ENCODE peak calls at places on chromosome 1, in seven cellular contexts. One of them, this sample, is unnamed.

GRCh38 chr1:206480211-206480610 is 9.9 kb downstream of the IKBKE start:
- DNase-seq in mammary epithelial cell: no peak
- DNase-seq in tibial artery: no peak
- DNase-seq in heart right ventricle: no peak
- DNase-seq in vagina: no peak
- DNase-seq in Karpas-422: no peak
- DNase-seq in left ventricle myocardium inferior: no peak
- DNase-seq in this sample: no peak

GRCh38 chr1:21673277-21673780 is 4.2 kb upstream of the RAP1GAP start:
- DNase-seq in mammary epithelial cell: no peak
- DNase-seq in tibial artery: peak; percentile 67
- DNase-seq in heart right ventricle: peak; percentile 82
- DNase-seq in vagina: no peak
- DNase-seq in Karpas-422: no peak
- DNase-seq in left ventricle myocardium inferior: peak; percentile 79
- DNase-seq in this sample: peak; percentile 80

GRCh38 chr1:40633563-40634376 is 31.7 kb downstream of the RIMS3 start:
- DNase-seq in mammary epithelial cell: no peak
- DNase-seq in tibial artery: peak; percentile 31
- DNase-seq in heart right ventricle: peak; percentile 34
- DNase-seq in vagina: no peak
- DNase-seq in Karpas-422: peak; percentile 47
- DNase-seq in left ventricle myocardium inferior: peak; percentile 45
- DNase-seq in this sample: no peak

GRCh38 chr1:6205849-6206845 is at the start of gene RNF207:
- DNase-seq in mammary epithelial cell: peak; percentile 84
- DNase-seq in tibial artery: no peak
- DNase-seq in heart right ventricle: peak; percentile 74
- DNase-seq in vagina: no peak
- DNase-seq in Karpas-422: no peak
- DNase-seq in left ventricle myocardium inferior: peak; percentile 75
- DNase-seq in this sample: peak; percentile 83

GRCh38 chr1:37423810-37424209 is 50.6 kb upstream of the ZC3H12A start:
- DNase-seq in mammary epithelial cell: no peak
- DNase-seq in tibial artery: no peak
- DNase-seq in heart right ventricle: no peak
- DNase-seq in vagina: no peak
- DNase-seq in Karpas-422: peak; percentile 65
- DNase-seq in left ventricle myocardium inferior: no peak
- DNase-seq in this sample: no peak

GRCh38 chr1:204828352-204828850 is 42.3 kb upstream of the NFASC start:
- DNase-seq in mammary epithelial cell: peak; percentile 72
- DNase-seq in tibial artery: peak; percentile 29
- DNase-seq in heart right ventricle: peak; percentile 79
- DNase-seq in vagina: no peak
- DNase-seq in Karpas-422: no peak
- DNase-seq in left ventricle myocardium inferior: peak; percentile 78
- DNase-seq in this sample: peak; percentile 54

GRCh38 chr1:154757149-154757548 is 112.9 kb downstream of the KCNN3 start:
- DNase-seq in mammary epithelial cell: no peak
- DNase-seq in tibial artery: no peak
- DNase-seq in heart right ventricle: no peak
- DNase-seq in vagina: no peak
- DNase-seq in Karpas-422: no peak
- DNase-seq in left ventricle myocardium inferior: no peak
- DNase-seq in this sample: no peak

GRCh38 chr1:154427173-154428139 is 22.3 kb downstream of the IL6R start:
- DNase-seq in mammary epithelial cell: peak; percentile 27
- DNase-seq in tibial artery: peak; percentile 52
- DNase-seq in heart right ventricle: peak; percentile 73
- DNase-seq in vagina: no peak
- DNase-seq in Karpas-422: peak; percentile 39
- DNase-seq in left ventricle myocardium inferior: peak; percentile 84
- DNase-seq in this sample: no peak

GRCh38 chr1:42957229-42957879 is 1.3 kb downstream of the SLC2A1 start:
- DNase-seq in mammary epithelial cell: no peak
- DNase-seq in tibial artery: no peak
- DNase-seq in heart right ventricle: no peak
- DNase-seq in vagina: no peak
- DNase-seq in Karpas-422: peak; percentile 57
- DNase-seq in left ventricle myocardium inferior: no peak
- DNase-seq in this sample: no peak

GRCh38 chr1:39573736-39574624 is 2.6 kb downstream of the PABPC4 start:
- DNase-seq in mammary epithelial cell: peak; percentile 7
- DNase-seq in tibial artery: no peak
- DNase-seq in heart right ventricle: no peak
- DNase-seq in vagina: no peak
- DNase-seq in Karpas-422: peak; percentile 49
- DNase-seq in left ventricle myocardium inferior: no peak
- DNase-seq in this sample: no peak

GRCh38 chr1:239763850-239764249 is 327.8 kb upstream of the FMN2 start:
- DNase-seq in mammary epithelial cell: no peak
- DNase-seq in tibial artery: no peak
- DNase-seq in heart right ventricle: no peak
- DNase-seq in vagina: no peak
- DNase-seq in Karpas-422: no peak
- DNase-seq in left ventricle myocardium inferior: no peak
- DNase-seq in this sample: no peak

GRCh38 chr1:227740401-227740960 is 5.2 kb downstream of the SNAP47 start:
- DNase-seq in mammary epithelial cell: no peak
- DNase-seq in tibial artery: no peak
- DNase-seq in heart right ventricle: no peak
- DNase-seq in vagina: no peak
- DNase-seq in Karpas-422: no peak
- DNase-seq in left ventricle myocardium inferior: no peak
- DNase-seq in this sample: no peak

GRCh38 chr1:41851589-41851988 is 67.1 kb downstream of the HIVEP3 start:
- DNase-seq in mammary epithelial cell: peak; percentile 80
- DNase-seq in tibial artery: no peak
- DNase-seq in heart right ventricle: no peak
- DNase-seq in vagina: no peak
- DNase-seq in Karpas-422: peak; percentile 79
- DNase-seq in left ventricle myocardium inferior: no peak
- DNase-seq in this sample: no peak

GRCh38 chr1:203173566-203173965 is 2.1 kb downstream of the MYBPH start:
- DNase-seq in mammary epithelial cell: no peak
- DNase-seq in tibial artery: no peak
- DNase-seq in heart right ventricle: no peak
- DNase-seq in vagina: no peak
- DNase-seq in Karpas-422: peak; percentile 98
- DNase-seq in left ventricle myocardium inferior: no peak
- DNase-seq in this sample: no peak

GRCh38 chr1:111140680-111140967 is 601 bp downstream of the CEPT1 start:
- DNase-seq in mammary epithelial cell: peak; percentile 75
- DNase-seq in tibial artery: no peak
- DNase-seq in heart right ventricle: no peak
- DNase-seq in vagina: peak; percentile 86
- DNase-seq in Karpas-422: peak; percentile 73
- DNase-seq in left ventricle myocardium inferior: no peak
- DNase-seq in this sample: no peak

GRCh38 chr1:70090875-70091274 is 114.5 kb downstream of the LRRC40 start:
- DNase-seq in mammary epithelial cell: peak; percentile 68
- DNase-seq in tibial artery: no peak
- DNase-seq in heart right ventricle: no peak
- DNase-seq in vagina: no peak
- DNase-seq in Karpas-422: no peak
- DNase-seq in left ventricle myocardium inferior: no peak
- DNase-seq in this sample: no peak

GRCh38 chr1:23601104-23601967 is 42.0 kb upstream of the ID3 start:
- DNase-seq in mammary epithelial cell: no peak
- DNase-seq in tibial artery: no peak
- DNase-seq in heart right ventricle: no peak
- DNase-seq in vagina: no peak
- DNase-seq in Karpas-422: no peak
- DNase-seq in left ventricle myocardium inferior: no peak
- DNase-seq in this sample: no peak

GRCh38 chr1:18160290-18160942 is 52.8 kb downstream of the IGSF21 start:
- DNase-seq in mammary epithelial cell: no peak
- DNase-seq in tibial artery: peak; percentile 78
- DNase-seq in heart right ventricle: peak; percentile 24
- DNase-seq in vagina: no peak
- DNase-seq in Karpas-422: no peak
- DNase-seq in left ventricle myocardium inferior: peak; percentile 28
- DNase-seq in this sample: peak; percentile 77

GRCh38 chr1:228830954-228831481 is 95.7 kb downstream of the RHOU start:
- DNase-seq in mammary epithelial cell: peak; percentile 89
- DNase-seq in tibial artery: no peak
- DNase-seq in heart right ventricle: no peak
- DNase-seq in vagina: no peak
- DNase-seq in Karpas-422: no peak
- DNase-seq in left ventricle myocardium inferior: no peak
- DNase-seq in this sample: no peak

GRCh38 chr1:54153548-54154439 is 994 bp upstream of the CDCP2 start:
- DNase-seq in mammary epithelial cell: peak; percentile 62
- DNase-seq in tibial artery: peak; percentile 82
- DNase-seq in heart right ventricle: peak; percentile 31
- DNase-seq in vagina: no peak
- DNase-seq in Karpas-422: no peak
- DNase-seq in left ventricle myocardium inferior: peak; percentile 47
- DNase-seq in this sample: no peak

GRCh38 chr1:206739411-206740076 is 31.0 kb upstream of the IL19 start:
- DNase-seq in mammary epithelial cell: no peak
- DNase-seq in tibial artery: no peak
- DNase-seq in heart right ventricle: no peak
- DNase-seq in vagina: no peak
- DNase-seq in Karpas-422: peak; percentile 69
- DNase-seq in left ventricle myocardium inferior: no peak
- DNase-seq in this sample: no peak

GRCh38 chr1:4169991-4170390 is 269.9 kb upstream of the C1orf174 start:
- DNase-seq in mammary epithelial cell: no peak
- DNase-seq in tibial artery: no peak
- DNase-seq in heart right ventricle: no peak
- DNase-seq in vagina: no peak
- DNase-seq in Karpas-422: no peak
- DNase-seq in left ventricle myocardium inferior: no peak
- DNase-seq in this sample: no peak
- H3K27ac ChIP-seq in mammary epithelial cell: no peak overlapping the region
- H3K27ac ChIP-seq in tibial artery: no peak overlapping the region
- H3K27ac ChIP-seq in heart right ventricle: no peak overlapping the region
- H3K27ac ChIP-seq in vagina: no peak overlapping the region
- H3K27ac ChIP-seq in Karpas-422: no peak overlapping the region
- H3K27ac ChIP-seq in left ventricle myocardium inferior: no peak overlapping the region
- H3K27ac ChIP-seq in this sample: no peak overlapping the region

GRCh38 chr1:8042134-8042533 is 16.0 kb upstream of the ERRFI1 start:
- DNase-seq in mammary epithelial cell: no peak
- DNase-seq in tibial artery: no peak
- DNase-seq in heart right ventricle: no peak
- DNase-seq in vagina: no peak
- DNase-seq in Karpas-422: no peak
- DNase-seq in left ventricle myocardium inferior: no peak
- DNase-seq in this sample: no peak
- H3K27ac ChIP-seq in mammary epithelial cell: no peak overlapping the region
- H3K27ac ChIP-seq in tibial artery: no peak overlapping the region
- H3K27ac ChIP-seq in heart right ventricle: no peak overlapping the region
- H3K27ac ChIP-seq in vagina: no peak overlapping the region
- H3K27ac ChIP-seq in Karpas-422: no peak overlapping the region
- H3K27ac ChIP-seq in left ventricle myocardium inferior: no peak overlapping the region
- H3K27ac ChIP-seq in this sample: no peak overlapping the region

DNA sequence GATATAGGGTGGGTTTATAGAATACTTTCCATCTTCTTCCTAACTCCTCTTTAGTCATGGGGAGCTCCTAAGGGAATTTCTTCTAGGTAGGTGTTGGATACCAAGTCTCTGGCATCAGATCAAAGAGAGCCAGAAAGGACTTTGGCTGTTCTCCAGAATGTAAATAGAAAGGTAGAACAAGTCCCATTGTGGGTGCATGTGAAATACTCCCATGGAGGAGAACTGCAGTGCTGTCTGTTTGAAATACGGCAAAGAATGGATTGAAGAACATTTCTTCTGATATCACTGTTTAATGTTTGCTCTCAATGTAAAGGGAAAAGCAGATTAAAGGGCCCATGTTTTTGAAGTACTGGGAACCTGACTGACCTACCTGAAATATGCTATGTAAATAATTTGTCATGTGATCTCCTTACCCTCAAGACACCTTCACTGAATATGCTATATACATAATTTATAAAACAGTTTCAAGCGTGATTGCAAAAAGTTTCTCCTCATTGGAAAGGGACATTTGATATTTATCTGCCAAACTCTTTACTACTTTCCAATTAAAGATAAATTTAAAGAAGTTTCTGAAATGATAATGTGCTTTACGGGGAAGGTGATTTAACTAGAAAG is 65.9 kb downstream of the LAMC1 start:
- DNase-seq in mammary epithelial cell: no peak
- DNase-seq in tibial artery: no peak
- DNase-seq in heart right ventricle: no peak
- DNase-seq in vagina: no peak
- DNase-seq in Karpas-422: peak; percentile 25
- DNase-seq in left ventricle myocardium inferior: no peak
- DNase-seq in this sample: no peak
- H3K27ac ChIP-seq in mammary epithelial cell: no peak overlapping the region
- H3K27ac ChIP-seq in tibial artery: no peak overlapping the region
- H3K27ac ChIP-seq in heart right ventricle: no peak overlapping the region
- H3K27ac ChIP-seq in vagina: peak overlapping the region; percentile 46
- H3K27ac ChIP-seq in Karpas-422: no peak overlapping the region
- H3K27ac ChIP-seq in left ventricle myocardium inferior: peak overlapping the region; percentile 71
- H3K27ac ChIP-seq in this sample: no peak overlapping the region

GRCh38 chr1:84078108-84078823 is 65.8 kb upstream of the PRKACB start:
- DNase-seq in mammary epithelial cell: peak; percentile 42
- DNase-seq in tibial artery: peak; percentile 47
- DNase-seq in heart right ventricle: no peak
- DNase-seq in vagina: no peak
- DNase-seq in Karpas-422: peak; percentile 50
- DNase-seq in left ventricle myocardium inferior: no peak
- DNase-seq in this sample: no peak
- H3K27ac ChIP-seq in mammary epithelial cell: peak overlapping the region; percentile 47
- H3K27ac ChIP-seq in tibial artery: peak overlapping the region; percentile 86
- H3K27ac ChIP-seq in heart right ventricle: peak overlapping the region; percentile 88
- H3K27ac ChIP-seq in vagina: peak overlapping the region; percentile 92
- H3K27ac ChIP-seq in Karpas-422: no peak overlapping the region
- H3K27ac ChIP-seq in left ventricle myocardium inferior: peak overlapping the region; percentile 92
- H3K27ac ChIP-seq in this sample: peak overlapping the region; percentile 73

GRCh38 chr1:225424562-225425210 is 3.2 kb downstream of the LBR start:
- DNase-seq in mammary epithelial cell: peak; percentile 15
- DNase-seq in tibial artery: no peak
- DNase-seq in heart right ventricle: no peak
- DNase-seq in vagina: no peak
- DNase-seq in Karpas-422: no peak
- DNase-seq in left ventricle myocardium inferior: no peak
- DNase-seq in this sample: no peak
- H3K27ac ChIP-seq in mammary epithelial cell: peak overlapping the region; percentile 56
- H3K27ac ChIP-seq in tibial artery: no peak overlapping the region
- H3K27ac ChIP-seq in heart right ventricle: no peak overlapping the region
- H3K27ac ChIP-seq in vagina: no peak overlapping the region
- H3K27ac ChIP-seq in Karpas-422: peak overlapping the region; percentile 49
- H3K27ac ChIP-seq in left ventricle myocardium inferior: no peak overlapping the region
- H3K27ac ChIP-seq in this sample: no peak overlapping the region

GRCh38 chr1:162080472-162081015 is 11.1 kb downstream of the NOS1AP start:
- DNase-seq in mammary epithelial cell: no peak
- DNase-seq in tibial artery: no peak
- DNase-seq in heart right ventricle: no peak
- DNase-seq in vagina: no peak
- DNase-seq in Karpas-422: no peak
- DNase-seq in left ventricle myocardium inferior: no peak
- DNase-seq in this sample: no peak
- H3K27ac ChIP-seq in mammary epithelial cell: no peak overlapping the region
- H3K27ac ChIP-seq in tibial artery: no peak overlapping the region
- H3K27ac ChIP-seq in heart right ventricle: no peak overlapping the region
- H3K27ac ChIP-seq in vagina: no peak overlapping the region
- H3K27ac ChIP-seq in Karpas-422: no peak overlapping the region
- H3K27ac ChIP-seq in left ventricle myocardium inferior: no peak overlapping the region
- H3K27ac ChIP-seq in this sample: no peak overlapping the region

GRCh38 chr1:31814041-31814511 is 1.7 kb downstream of the SPOCD1 start:
- DNase-seq in mammary epithelial cell: no peak
- DNase-seq in tibial artery: peak; percentile 13
- DNase-seq in heart right ventricle: no peak
- DNase-seq in vagina: no peak
- DNase-seq in Karpas-422: no peak
- DNase-seq in left ventricle myocardium inferior: no peak
- DNase-seq in this sample: no peak
- H3K27ac ChIP-seq in mammary epithelial cell: no peak overlapping the region
- H3K27ac ChIP-seq in tibial artery: no peak overlapping the region
- H3K27ac ChIP-seq in heart right ventricle: no peak overlapping the region
- H3K27ac ChIP-seq in vagina: no peak overlapping the region
- H3K27ac ChIP-seq in Karpas-422: no peak overlapping the region
- H3K27ac ChIP-seq in left ventricle myocardium inferior: no peak overlapping the region
- H3K27ac ChIP-seq in this sample: no peak overlapping the region

This sample was measured in lower lobe of right lung.